ENCODE peak calls at places on chromosomes 2 and 18, in four cellular contexts. Z is GM12878, I is K562, V is HepG2. F is an unnamed sample.

GRCh38 chr2:226544581-226545210 is 254.9 kb downstream of the IRS1 start:
- DNase-seq in Z (no peak), I (no peak), V (no peak), F (no peak)

GRCh38 chr2:144015655-144016245 is 504.2 kb downstream of the ZEB2 start:
- DNase-seq in Z (no peak), I (no peak), V (no peak), F (no peak)

GRCh38 chr2:238814815-238815214 is 33.1 kb upstream of the TWIST2 start:
- DNase-seq in Z (no peak), I (no peak), V (no peak), F (no peak)

GRCh38 chr2:101371635-101372034 is 15.7 kb downstream of the CREG2 start:
- DNase-seq in Z (no peak), I (no peak), V (no peak), F (no peak)

GRCh38 chr2:120310136-120310535 is 35.8 kb upstream of the INHBB start:
- DNase-seq in Z (peak; percentile 76), I (no peak), V (no peak), F (no peak)

GRCh38 chr18:46320928-46321855 is 217.0 kb downstream of the HAUS1 start:
- DNase-seq in Z (no peak), I (no peak), V (no peak), F (no peak)

GRCh38 chr18:58183226-58183625 is 139.2 kb downstream of the NEDD4L start:
- DNase-seq in Z (no peak), I (no peak), V (no peak), F (no peak)

GRCh38 chr2:235698504-235698903 is 204.7 kb downstream of the AGAP1 start:
- DNase-seq in Z (no peak), I (no peak), V (no peak), F (no peak)

GRCh38 chr2:64595397-64596160 is 58.1 kb downstream of the SERTAD2 start:
- DNase-seq in Z (no peak), I (no peak), V (peak; percentile 40), F (no peak)

GRCh38 chr2:33033524-33034150 is 86.9 kb downstream of the LTBP1 start:
- DNase-seq in Z (no peak), I (no peak), V (no peak), F (no peak)

GRCh38 chr2:127641846-127642510 is 4.0 kb upstream of the GPR17 start:
- DNase-seq in Z (no peak), I (no peak), V (no peak), F (no peak)

GRCh38 chr2:18262601-18263000 is 297.9 kb downstream of the RDH14 start:
- DNase-seq in Z (no peak), I (no peak), V (no peak), F (no peak)

GRCh38 chr2:118237451-118237850 is 149.2 kb downstream of the INSIG2 start:
- DNase-seq in Z (no peak), I (no peak), V (no peak), F (no peak)

GRCh38 chr2:3641181-3641580 is 16.8 kb upstream of the ALLC start:
- DNase-seq in Z (no peak), I (no peak), V (no peak), F (no peak)

GRCh38 chr2:218041302-218042165 is 27.5 kb upstream of the RUFY4 start:
- DNase-seq in Z (no peak), I (no peak), V (no peak), F (no peak)

GRCh38 chr2:40192864-40193669 is 258.8 kb downstream of the SLC8A1 start:
- DNase-seq in Z (no peak), I (no peak), V (no peak), F (no peak)

GRCh38 chr2:47307066-47307465 is 95.9 kb upstream of the MSH2 start:
- DNase-seq in Z (no peak), I (no peak), V (no peak), F (no peak)

GRCh38 chr2:218008060-218009040 is 5.6 kb upstream of the TNS1 start:
- DNase-seq in Z (no peak), I (no peak), V (no peak), F (no peak)

GRCh38 chr2:236210536-236210935 is 42.4 kb upstream of the GBX2 start:
- DNase-seq in Z (no peak), I (no peak), V (no peak), F (no peak)

GRCh38 chr2:1004398-1004797 is 53.7 kb downstream of the SNTG2 start:
- DNase-seq in Z (no peak), I (no peak), V (no peak), F (no peak)

GRCh38 chr2:69308338-69308737 is 78.7 kb downstream of the GFPT1 start:
- DNase-seq in Z (no peak), I (no peak), V (no peak), F (no peak)

GRCh38 chr2:69306612-69306896 is 80.5 kb downstream of the GFPT1 start:
- DNase-seq in Z (no peak), I (no peak), V (no peak), F (no peak)

GRCh38 chr2:69305712-69306611 is 81.1 kb downstream of the GFPT1 start:
- DNase-seq in Z (no peak), I (peak; percentile 14), V (no peak), F (no peak)

GRCh38 chr2:69307696-69308064 is 79.3 kb downstream of the GFPT1 start:
- DNase-seq in Z (no peak), I (no peak), V (no peak), F (no peak)

GRCh38 chr2:69306897-69307695 is 79.9 kb downstream of the GFPT1 start:
- DNase-seq in Z (no peak), I (peak; percentile 86), V (peak; percentile 47), F (peak; percentile 89)
- TF ChIP-seq FOXK2 in Z (no peak), I (no peak), V (no peak), F (no peak)

GRCh38 chr2:215624423-215624829 is 188.6 kb upstream of the FN1 start:
- DNase-seq in Z (no peak), I (no peak), V (peak; percentile 95), F (no peak)
- TF ChIP-seq FOXK2 in Z (no peak), I (no peak), V (no peak), F (no peak)

DNA sequence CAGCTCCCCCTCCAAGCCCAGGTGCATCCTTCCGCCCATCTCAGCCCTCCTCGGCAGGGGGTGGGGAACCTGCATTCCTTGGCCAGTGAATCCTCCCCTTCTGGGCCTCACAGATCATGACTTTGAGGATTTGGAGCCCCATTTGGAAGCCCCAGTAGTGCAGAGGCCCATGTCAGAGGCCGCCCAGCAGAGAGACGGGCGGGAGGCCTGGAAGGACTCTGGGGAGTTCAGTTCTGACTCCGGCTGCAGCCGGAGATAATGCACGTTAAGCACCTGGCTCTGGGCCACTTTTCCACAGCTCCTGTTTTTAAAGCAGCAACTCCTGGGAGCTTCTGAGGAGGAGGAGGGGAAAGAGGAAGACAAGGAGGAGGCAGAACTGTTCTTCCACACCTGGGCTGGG is 14.9 kb downstream of the ATOH8 start:
- DNase-seq in Z (no peak), I (no peak), V (no peak), F (no peak)
- TF ChIP-seq FOXK2 in Z (no peak), I (no peak), V (no peak), F (no peak)

DNA sequence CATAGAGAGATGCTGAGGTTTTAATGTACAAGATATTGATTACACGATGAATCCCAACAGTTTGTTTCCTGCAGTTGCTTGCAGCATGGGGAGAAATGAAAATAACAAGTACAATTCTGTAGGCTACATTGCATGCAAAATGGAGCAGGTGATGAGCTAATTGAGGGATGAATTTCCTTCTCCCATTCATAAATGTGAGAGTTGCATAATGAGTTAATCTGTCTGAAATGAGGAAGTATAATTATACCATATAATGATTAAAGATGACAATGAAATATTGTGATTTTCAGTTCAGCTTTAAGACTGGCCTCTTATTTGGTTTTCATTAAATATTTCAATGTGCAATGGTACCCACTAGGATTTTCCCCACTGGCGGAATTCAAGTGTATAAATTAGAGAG is 266.2 kb downstream of the SOCS6 start:
- DNase-seq in Z (no peak), I (no peak), V (no peak), F (no peak)
- TF ChIP-seq FOXK2 in Z (no peak), I (no peak), V (no peak), F (no peak)

GRCh38 chr18:79912409-79912991 is 39.0 kb downstream of the SLC66A2 start:
- DNase-seq in Z (no peak), I (no peak), V (no peak), F (no peak)
- TF ChIP-seq FOXK2 in Z (no peak), I (no peak), V (no peak), F (no peak)

GRCh38 chr18:3283908-3284307 is 22.0 kb downstream of the MYL12B start:
- DNase-seq in Z (no peak), I (no peak), V (no peak), F (no peak)
- TF ChIP-seq FOXK2 in Z (no peak), I (no peak), V (no peak), F (no peak)

GRCh38 chr2:53520630-53520940 is 247.0 kb upstream of the CHAC2 start:
- DNase-seq in Z (no peak), I (no peak), V (no peak), F (peak; percentile 18)

GRCh38 chr2:53516650-53517049 is 251.0 kb upstream of the CHAC2 start:
- DNase-seq in Z (no peak), I (no peak), V (no peak), F (no peak)

GRCh38 chr2:53515435-53516332 is 251.9 kb upstream of the CHAC2 start:
- DNase-seq in Z (no peak), I (no peak), V (no peak), F (no peak)

DNA sequence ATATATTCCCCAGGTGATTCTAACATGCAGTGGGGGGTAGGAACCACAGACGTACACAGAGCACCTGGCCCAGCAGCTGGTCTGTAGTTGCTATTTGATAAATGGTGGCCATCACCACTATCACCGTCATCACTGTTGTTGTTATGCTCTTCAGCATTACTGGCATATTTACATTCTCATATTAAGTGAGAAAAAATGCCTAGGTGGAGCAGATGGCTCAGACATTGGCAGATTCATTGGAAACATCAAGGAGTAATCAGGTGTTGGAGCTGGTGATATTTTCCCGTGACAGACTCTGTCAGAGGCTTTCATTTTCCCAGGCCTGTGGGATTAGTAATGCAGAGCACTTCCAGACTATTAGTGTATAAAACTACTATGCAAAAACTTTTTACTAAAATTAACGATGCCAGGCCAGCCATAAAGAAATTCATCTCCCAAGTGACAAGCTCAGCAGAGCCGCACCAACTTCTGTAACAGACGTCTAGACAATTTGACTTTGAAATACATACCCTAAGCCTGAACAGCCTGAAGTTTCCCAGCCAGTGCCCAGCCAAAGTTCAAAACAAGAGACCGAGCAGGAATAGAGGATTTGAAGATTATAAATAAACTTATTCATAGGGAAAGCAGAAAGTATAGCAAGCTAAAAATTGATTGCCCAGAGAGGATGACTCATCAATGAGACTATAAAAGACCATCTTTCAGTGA is 247.5 kb upstream of the CHAC2 start:
- DNase-seq in Z (no peak), I (no peak), V (no peak), F (no peak)
- TF ChIP-seq FOXK2 in Z (no peak), I (no peak), V (no peak), F (no peak)